ENCODE peak calls at places on chromosomes 11 and 22, in six cellular contexts. R is PC-3, C is PC-9, N is neural progenitor cell, P is OCI-LY7, U is hepatocyte. G is an unnamed sample.

GRCh38 chr11:107756553-107756952 is 44.7 kb upstream of the SLN start:
- DNase-seq in R (no peak), C (no peak), N (peak; percentile 51), P (no peak), U (no peak), G (no peak)

GRCh38 chr22:21981874-21982273 is 713 bp downstream of the TOP3B start:
- DNase-seq in R (no peak), C (no peak), N (peak; percentile 49), P (no peak), U (no peak), G (no peak)

GRCh38 chr11:124788521-124788920 is 11.7 kb downstream of the MSANTD2 start:
- DNase-seq in R (no peak), C (no peak), N (no peak), P (no peak), U (no peak), G (no peak)

GRCh38 chr22:30876221-30876751 is 92.3 kb downstream of the MORC2 start:
- DNase-seq in R (no peak), C (no peak), N (no peak), P (no peak), U (no peak), G (no peak)

GRCh38 chr11:130400793-130401483 is 27.5 kb downstream of the ADAMTS8 start:
- DNase-seq in R (no peak), C (peak; percentile 31), N (no peak), P (no peak), U (peak; percentile 38), G (peak; percentile 69)

GRCh38 chr11:14644396-14645246 is 1.0 kb downstream of the PDE3B start:
- DNase-seq in R (no peak), C (no peak), N (peak; percentile 65), P (no peak), U (peak; percentile 21), G (no peak)

GRCh38 chr22:25123677-25124076 is 76.0 kb upstream of the CRYBB3 start:
- DNase-seq in R (no peak), C (no peak), N (no peak), P (no peak), U (no peak), G (no peak)

GRCh38 chr11:92707173-92707619 is 262.3 kb upstream of the MTNR1B start:
- DNase-seq in R (no peak), C (no peak), N (peak; percentile 14), P (no peak), U (no peak), G (no peak)

GRCh38 chr11:2539761-2540520 is 95.1 kb downstream of the KCNQ1 start:
- DNase-seq in R (no peak), C (no peak), N (peak; percentile 39), P (no peak), U (no peak), G (no peak)

GRCh38 chr11:18054511-18055103 is 8.5 kb upstream of the TPH1 start:
- DNase-seq in R (no peak), C (no peak), N (no peak), P (no peak), U (no peak), G (no peak)

GRCh38 chr22:49209452-49210195 is 618.0 kb downstream of the BRD1 start:
- DNase-seq in R (no peak), C (no peak), N (no peak), P (no peak), U (peak; percentile 64), G (no peak)

GRCh38 chr11:60951909-60952741 is at the start of gene SLC15A3:
- DNase-seq in R (no peak), C (no peak), N (peak; percentile 49), P (peak; percentile 86), U (no peak), G (no peak)

GRCh38 chr22:35894937-35895708 is 133.5 kb downstream of the RBFOX2 start:
- DNase-seq in R (peak; percentile 50), C (peak; percentile 100), N (peak; percentile 17), P (peak; percentile 61), U (peak; percentile 69), G (peak; percentile 68)
- H3K4me3 ChIP-seq in R (no peak overlapping the region), C (peak overlapping the region; percentile 33), N (no peak overlapping the region), P (peak overlapping the region; percentile 68), U (no peak overlapping the region), G (no peak overlapping the region)

DNA sequence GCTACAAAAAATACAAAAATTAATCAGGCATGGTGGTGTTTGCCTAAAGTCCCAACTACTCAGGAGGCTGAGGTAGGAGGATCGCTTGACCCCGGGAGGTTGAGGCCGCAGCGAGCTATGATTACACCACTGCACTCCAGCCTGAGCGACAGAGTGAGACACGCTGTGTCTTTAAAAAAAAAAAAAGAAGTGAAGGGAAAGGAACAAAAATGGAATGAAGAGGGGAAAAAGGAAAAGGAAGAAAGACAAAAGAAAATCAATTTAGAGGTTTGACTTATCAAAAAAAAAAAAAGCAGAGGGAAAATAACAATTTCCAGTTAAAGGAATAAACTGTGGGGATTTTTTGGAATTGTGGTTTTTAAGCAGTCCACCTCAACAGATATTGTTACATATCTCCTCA is 36.8 kb downstream of the MRTFA start:
- DNase-seq in R (no peak), C (no peak), N (no peak), P (no peak), U (no peak), G (no peak)
- H4K20me1 ChIP-seq in R (peaks cover 4% of the 10 kb centered on the region), C (peaks cover 14% of the 10 kb centered on the region), N (peaks cover 88% of the 10 kb centered on the region), P (peaks cover 7% of the 10 kb centered on the region), U (no peaks in the 10 kb centered on the region), G (peaks cover 85% of the 10 kb centered on the region)

DNA sequence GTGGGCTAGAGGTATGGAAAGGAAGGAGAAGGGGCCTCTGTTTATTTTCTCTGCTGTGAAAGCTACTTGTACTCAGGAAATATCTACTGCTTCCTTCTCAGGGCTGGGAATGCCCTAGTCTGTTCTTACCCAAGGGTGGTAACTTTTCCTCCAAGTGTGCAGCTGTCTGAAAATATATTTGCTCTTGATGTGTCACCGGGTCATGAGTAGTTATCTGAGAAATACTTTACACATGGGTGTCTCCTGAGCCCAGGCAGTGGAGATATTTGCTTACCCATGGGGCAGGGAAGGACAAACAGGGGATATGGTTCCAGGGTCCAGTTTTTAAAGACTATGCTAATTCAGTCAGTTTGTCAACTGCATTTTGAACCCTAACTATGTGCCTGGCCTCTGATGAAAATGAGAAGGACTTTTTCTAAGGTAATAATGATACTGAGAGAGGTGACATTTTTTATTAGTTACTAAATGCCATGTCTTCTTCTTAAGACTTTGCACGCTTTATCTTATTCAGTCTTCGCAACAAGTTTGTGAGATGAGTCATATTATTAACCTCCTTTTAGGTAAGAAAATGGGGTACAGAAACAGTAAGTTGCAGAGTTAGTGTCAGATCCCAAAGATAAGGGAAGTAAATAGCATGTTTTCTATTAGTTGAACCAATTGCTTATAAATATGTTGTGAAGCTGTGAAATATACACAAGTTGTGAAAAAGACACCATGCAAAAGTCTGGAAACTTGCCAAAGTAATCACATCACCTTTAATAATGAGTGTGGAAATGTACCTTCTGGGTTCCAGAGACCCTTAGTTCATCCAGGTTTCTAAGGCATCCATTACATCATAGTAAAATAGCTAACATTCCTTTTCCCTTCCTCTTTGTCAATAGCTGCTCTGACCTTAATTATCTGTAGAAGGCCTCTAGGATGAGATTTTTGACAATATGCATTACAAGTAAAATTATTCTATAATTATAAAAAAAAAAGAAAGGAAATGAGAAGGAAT is 22.8 kb downstream of the SYTL2 start:
- DNase-seq in R (peak; percentile 93), C (peak; percentile 99), N (no peak), P (no peak), U (peak; percentile 71), G (no peak)
- H3K4me3 ChIP-seq in R (peak overlapping the region; percentile 12), C (no peak overlapping the region), N (no peak overlapping the region), P (no peak overlapping the region), U (no peak overlapping the region), G (no peak overlapping the region)

GRCh38 chr22:17954860-17955587 is 69.3 kb downstream of the MICAL3 start:
- DNase-seq in R (no peak), C (no peak), N (no peak), P (no peak), U (no peak), G (no peak)
- H4K20me1 ChIP-seq in R (no peaks in the 10 kb centered on the region), C (no peaks in the 10 kb centered on the region), N (peaks cover 41% of the 10 kb centered on the region), P (peaks cover 4% of the 10 kb centered on the region), U (peaks cover 13% of the 10 kb centered on the region), G (peaks cover 82% of the 10 kb centered on the region)

DNA sequence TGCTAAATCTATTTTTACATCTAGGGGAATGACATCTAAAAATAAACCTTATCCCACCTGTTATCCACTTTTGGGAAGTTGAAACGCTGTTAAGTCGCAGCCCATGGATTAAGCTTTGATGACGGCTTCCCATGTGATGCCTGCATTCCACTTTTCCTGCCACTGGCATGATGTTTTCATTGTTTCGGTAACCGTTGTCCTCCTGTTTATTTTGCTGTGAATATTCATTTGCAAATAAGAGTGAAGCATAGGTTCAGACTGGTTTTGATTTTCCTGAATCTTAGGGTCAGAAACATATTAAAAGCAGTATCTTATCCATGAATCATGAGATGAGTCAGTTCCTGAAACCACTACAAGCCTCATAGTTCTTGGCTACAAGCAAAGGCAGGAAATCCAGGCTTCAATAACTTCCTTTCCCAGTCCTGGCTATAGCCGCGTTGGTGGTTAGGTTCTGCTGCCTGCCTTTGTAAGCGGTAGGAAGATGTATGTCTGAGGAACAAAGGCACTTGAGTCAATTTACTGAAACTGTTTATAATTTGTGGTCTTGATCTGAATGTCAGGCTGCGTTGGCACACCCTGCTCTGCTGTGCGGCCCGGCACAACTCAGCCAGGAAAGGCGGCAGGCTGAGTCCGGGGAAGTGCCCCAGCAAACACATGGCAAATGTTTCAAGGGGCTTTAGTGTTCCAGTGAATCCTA is 19.4 kb downstream of the TEAD1 start:
- DNase-seq in R (peak; percentile 96), C (peak; percentile 92), N (no peak), P (peak; percentile 22), U (peak; percentile 73), G (peak; percentile 100)
- H3K4me3 ChIP-seq in R (peak overlapping the region; percentile 58), C (peak overlapping the region; percentile 49), N (no peak overlapping the region), P (peak overlapping the region; percentile 45), U (no peak overlapping the region), G (peak overlapping the region; percentile 44)

DNA sequence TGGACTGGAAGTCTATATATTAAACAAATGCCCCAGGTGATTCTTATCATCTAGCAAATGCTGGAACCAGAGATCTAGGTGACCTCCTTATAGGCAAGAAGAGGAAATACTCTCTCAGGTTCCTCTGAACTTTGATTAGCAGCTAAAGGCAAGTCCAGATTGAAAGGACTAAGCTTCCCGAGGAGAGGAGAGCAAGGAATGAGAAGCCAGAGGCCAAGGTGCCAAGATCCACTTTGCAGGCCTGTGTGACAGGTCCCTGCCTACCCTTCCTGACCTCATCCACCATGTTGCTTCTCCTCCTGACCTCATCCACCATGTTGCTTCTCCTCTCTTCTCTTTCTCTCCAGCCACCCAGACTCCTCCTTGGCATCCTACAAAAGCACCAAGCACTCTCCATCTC is 173.2 kb downstream of the LARGE1 start:
- DNase-seq in R (no peak), C (no peak), N (no peak), P (no peak), U (no peak), G (no peak)
- H4K20me1 ChIP-seq in R (no peaks in the 10 kb centered on the region), C (no peaks in the 10 kb centered on the region), N (no peaks in the 10 kb centered on the region), P (no peaks in the 10 kb centered on the region), U (no peaks in the 10 kb centered on the region), G (peaks cover 12% of the 10 kb centered on the region)

DNA sequence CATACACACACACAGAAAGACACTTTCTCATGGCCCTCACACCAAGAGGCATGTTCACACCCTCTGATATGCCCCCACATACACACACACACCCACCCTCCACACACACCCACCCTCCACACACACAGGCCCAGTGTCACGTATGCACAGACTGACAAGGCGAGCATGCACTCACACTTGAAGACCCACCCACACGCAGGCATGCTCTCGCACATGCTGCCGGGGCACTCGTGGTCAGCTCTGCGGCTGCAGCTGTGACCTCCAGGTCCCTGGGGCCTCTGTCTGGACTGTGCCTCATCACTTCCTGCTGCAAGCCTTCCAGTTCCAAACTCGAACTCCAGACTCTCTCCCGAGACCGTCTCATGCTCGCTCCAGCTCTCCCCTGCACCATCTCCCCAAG is 9.6 kb downstream of the DCHS1 start:
- DNase-seq in R (no peak), C (no peak), N (no peak), P (peak; percentile 18), U (no peak), G (peak; percentile 52)
- H3K4me3 ChIP-seq in R (no peak overlapping the region), C (no peak overlapping the region), N (no peak overlapping the region), P (peak overlapping the region; percentile 48), U (no peak overlapping the region), G (peak overlapping the region; percentile 28)